ENCODE peak calls at places on chromosomes 7 and 10, in nine cellular contexts. E, S, O, D, Y, T, Q, K and H are unnamed samples. For H3K9me3, the result is how much of the 10 kb centered on the place peaks cover.

GRCh38 chr10:93420091-93420490 is 62.0 kb downstream of the MYOF start:
- DNase-seq in E (no peak), S (no peak), O (no peak), D (peak), Y (no peak), T (no peak), Q (no peak), K (no peak), H (no peak)

GRCh38 chr10:3538291-3538849 is 246.6 kb downstream of the KLF6 start:
- DNase-seq in E (no peak), S (no peak), O (no peak), D (no peak), Y (no peak), T (no peak), Q (no peak), K (peak), H (no peak)

GRCh38 chr10:99981581-99982199 is 28.1 kb downstream of the DNMBP start:
- DNase-seq in E (no peak), S (no peak), O (no peak), D (no peak), Y (no peak), T (no peak), Q (no peak), K (no peak), H (no peak)

GRCh38 chr10:5531558-5532230 is 6.9 kb downstream of the CALML3 start:
- DNase-seq in E (peak), S (no peak), O (no peak), D (no peak), Y (no peak), T (no peak), Q (peak), K (no peak), H (peak)

GRCh38 chr7:149317986-149318672 is 56.1 kb downstream of the ZNF783 start:
- DNase-seq in E (no peak), S (no peak), O (no peak), D (no peak), Y (no peak), T (no peak), Q (no peak), K (peak), H (no peak)

GRCh38 chr7:28169166-28169713 is 11.4 kb downstream of the JAZF1 start:
- DNase-seq in E (no peak), S (no peak), O (no peak), D (peak), Y (peak), T (no peak), Q (no peak), K (no peak), H (no peak)

GRCh38 chr10:13758302-13758701 is 171.5 kb downstream of the PRPF18 start:
- DNase-seq in E (no peak), S (no peak), O (no peak), D (peak), Y (no peak), T (no peak), Q (no peak), K (peak), H (no peak)

GRCh38 chr10:60537697-60538096 is 148.0 kb upstream of the ANK3 start:
- DNase-seq in E (no peak), S (no peak), O (no peak), D (peak), Y (no peak), T (no peak), Q (no peak), K (no peak), H (no peak)

GRCh38 chr7:31488562-31489203 is 25.2 kb upstream of the ITPRID1 start:
- DNase-seq in E (no peak), S (peak), O (peak), D (no peak), Y (no peak), T (peak), Q (peak), K (peak), H (no peak)

DNA sequence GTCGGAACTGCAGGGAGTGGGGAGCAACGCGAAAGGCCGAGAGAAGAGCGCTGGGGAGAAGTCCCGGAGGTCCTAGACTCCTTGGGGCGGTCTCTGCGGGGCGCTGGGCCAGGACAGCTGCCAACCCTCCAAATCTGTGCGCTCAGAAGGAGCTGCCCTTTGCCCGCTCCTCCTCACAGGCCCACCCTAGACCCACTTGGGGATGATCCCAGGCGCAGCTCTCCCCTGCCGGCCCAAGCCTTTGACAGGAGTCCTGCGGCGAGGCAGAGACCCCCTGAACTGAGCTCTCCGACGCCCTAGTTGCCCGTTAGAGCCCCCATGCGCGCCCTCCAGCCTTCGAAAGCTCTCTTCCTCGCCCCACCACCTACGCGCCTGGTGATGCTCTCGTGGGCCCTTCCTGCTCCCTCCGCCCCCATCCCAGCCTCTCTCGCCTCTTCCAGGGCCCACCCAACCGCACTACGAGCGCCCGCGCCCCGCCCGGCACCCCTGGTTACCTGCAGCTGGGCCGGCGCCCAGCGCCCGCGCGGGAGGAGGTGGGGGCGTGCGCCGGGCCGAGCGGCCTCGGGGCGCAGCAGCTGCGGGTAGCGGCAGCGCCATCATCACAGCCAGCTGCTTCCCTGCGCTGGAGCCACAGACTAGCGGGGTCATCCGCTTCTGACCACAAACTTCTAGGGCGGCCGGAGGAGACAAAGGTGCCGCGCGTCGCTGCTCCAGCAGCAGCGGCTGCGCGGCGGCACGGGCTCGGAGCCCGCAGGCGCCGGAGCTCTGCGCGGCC is 353.4 kb downstream of the DNAJB6 start:
- DNase-seq in E (peak), S (no peak), O (no peak), D (no peak), Y (no peak), T (no peak), Q (no peak), K (no peak), H (peak)
- H3K4me3 ChIP-seq in E (peak), S (no peak), O (peak), D (no peak), Y (no peak), T (no peak), Q (peak), K (no peak), H (peak)

GRCh38 chr7:50085344-50085743 is 7.7 kb downstream of the ZPBP start:
- DNase-seq in E (no peak), S (no peak), O (no peak), D (no peak), Y (no peak), T (no peak), Q (no peak), K (no peak), H (no peak)
- H3K9me3 ChIP-seq in E (under half), S (under half), O (under half), D (under half), Y (under half), T (under half), Q (under half), K (under half), H (under half)

GRCh38 chr7:50792342-50793114 is 9.8 kb upstream of the GRB10 start:
- DNase-seq in E (peak), S (peak), O (peak), D (peak), Y (no peak), T (peak), Q (no peak), K (peak), H (peak)

GRCh38 chr7:50793947-50794570 is 11.4 kb upstream of the GRB10 start:
- DNase-seq in E (no peak), S (no peak), O (no peak), D (no peak), Y (no peak), T (no peak), Q (no peak), K (no peak), H (no peak)

GRCh38 chr7:50791921-50792341 is 9.2 kb upstream of the GRB10 start:
- DNase-seq in E (no peak), S (no peak), O (no peak), D (peak), Y (no peak), T (no peak), Q (no peak), K (peak), H (no peak)

GRCh38 chr7:50793115-50793946 is 10.6 kb upstream of the GRB10 start:
- DNase-seq in E (peak), S (peak), O (peak), D (peak), Y (no peak), T (peak), Q (peak), K (peak), H (peak)

GRCh38 chr7:50791363-50791762 is 8.7 kb upstream of the GRB10 start:
- DNase-seq in E (no peak), S (no peak), O (no peak), D (no peak), Y (no peak), T (no peak), Q (no peak), K (no peak), H (no peak)
- H3K4me3 ChIP-seq in E (peak), S (no peak), O (no peak), D (peak), Y (peak), T (peak), Q (peak), K (peak), H (peak)

DNA sequence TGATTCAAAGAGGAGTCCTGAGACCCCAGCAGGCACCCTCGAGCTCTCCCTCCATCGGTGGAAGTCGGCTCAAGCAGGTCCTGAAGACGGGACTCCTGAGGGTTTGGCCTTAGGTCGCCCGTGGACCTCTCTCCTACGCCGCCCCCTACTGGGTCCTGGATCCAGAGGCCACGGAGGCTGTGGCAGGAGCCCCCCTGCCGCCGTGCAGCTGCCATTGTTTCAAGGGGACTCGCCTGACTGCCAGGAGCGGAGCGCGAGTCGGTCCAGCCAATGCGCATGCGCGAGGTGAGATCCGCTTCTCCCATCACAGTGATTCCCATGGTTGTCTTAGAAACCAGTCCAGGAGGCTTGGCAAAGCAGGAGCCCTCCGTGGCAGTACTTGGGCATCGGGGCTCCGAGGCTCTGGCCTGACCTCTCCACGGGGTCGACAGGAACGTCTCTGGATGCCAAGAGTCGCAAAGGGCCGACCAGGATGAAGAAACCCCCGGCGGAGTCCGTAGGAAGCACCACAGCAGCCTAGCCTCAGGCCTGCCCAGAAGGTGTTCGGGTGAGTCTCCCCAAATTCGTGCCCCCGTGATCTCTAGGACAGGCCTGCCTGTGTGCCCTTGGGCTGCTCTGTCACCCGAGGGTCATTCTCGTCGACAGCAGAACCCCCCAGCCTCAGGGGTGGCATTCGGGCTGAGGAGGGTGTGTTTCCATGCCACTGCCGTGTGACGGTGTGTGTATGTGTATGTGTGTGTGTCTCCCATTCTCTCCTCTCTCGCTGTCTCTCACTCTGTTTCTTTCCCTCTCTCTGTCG is 322.3 kb downstream of the ZNF716 start:
- DNase-seq in E (no peak), S (no peak), O (peak), D (no peak), Y (no peak), T (no peak), Q (no peak), K (no peak), H (no peak)
- H3K9me3 ChIP-seq in E (half or more), S (half or more), O (under half), D (under half), Y (half or more), T (under half), Q (under half), K (under half), H (under half)

GRCh38 chr7:21497072-21497471 is 45.8 kb upstream of the DNAH11 start:
- DNase-seq in E (no peak), S (no peak), O (no peak), D (peak), Y (no peak), T (no peak), Q (no peak), K (no peak), H (no peak)

GRCh38 chr7:21504021-21504420 is 38.8 kb upstream of the DNAH11 start:
- DNase-seq in E (no peak), S (no peak), O (no peak), D (no peak), Y (no peak), T (no peak), Q (no peak), K (no peak), H (no peak)

DNA sequence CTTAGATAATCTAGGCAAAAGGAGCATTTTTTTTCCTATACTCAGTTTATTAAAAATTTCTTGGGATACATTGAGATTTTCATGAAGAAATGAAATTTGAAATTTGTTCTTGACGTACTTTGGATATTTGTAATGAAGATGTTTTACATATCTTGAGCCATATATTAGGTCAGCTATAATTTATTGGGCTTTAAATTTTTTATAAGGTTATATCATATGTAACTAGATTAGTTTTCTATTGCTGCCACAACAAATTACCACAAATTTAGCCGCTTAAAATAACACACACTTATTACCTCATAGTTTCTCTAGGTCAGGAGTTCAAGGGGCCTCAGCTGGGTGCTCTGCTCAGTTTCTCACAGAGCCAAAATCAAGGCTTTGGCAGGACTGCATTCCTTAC is 42.7 kb upstream of the DNAH11 start:
- DNase-seq in E (no peak), S (no peak), O (no peak), D (no peak), Y (no peak), T (no peak), Q (no peak), K (no peak), H (no peak)
- H3K4me3 ChIP-seq in E (no peak), S (no peak), O (no peak), D (no peak), Y (no peak), T (no peak), Q (no peak), K (no peak), H (no peak)

GRCh38 chr10:133473270-133473669 is 19.5 kb downstream of the SCART1 start:
- DNase-seq in E (no peak), S (no peak), O (no peak), D (no peak), Y (no peak), T (no peak), Q (no peak), K (no peak), H (no peak)

GRCh38 chr10:133474027-133474426 is 20.3 kb downstream of the SCART1 start:
- DNase-seq in E (no peak), S (no peak), O (no peak), D (no peak), Y (no peak), T (no peak), Q (no peak), K (no peak), H (no peak)

GRCh38 chr10:133476641-133476990 is 22.9 kb downstream of the SCART1 start:
- DNase-seq in E (no peak), S (no peak), O (no peak), D (no peak), Y (no peak), T (no peak), Q (no peak), K (no peak), H (no peak)

GRCh38 chr10:133475821-133476640 is 22.3 kb downstream of the SCART1 start:
- DNase-seq in E (no peak), S (no peak), O (no peak), D (no peak), Y (no peak), T (no peak), Q (no peak), K (no peak), H (no peak)

DNA sequence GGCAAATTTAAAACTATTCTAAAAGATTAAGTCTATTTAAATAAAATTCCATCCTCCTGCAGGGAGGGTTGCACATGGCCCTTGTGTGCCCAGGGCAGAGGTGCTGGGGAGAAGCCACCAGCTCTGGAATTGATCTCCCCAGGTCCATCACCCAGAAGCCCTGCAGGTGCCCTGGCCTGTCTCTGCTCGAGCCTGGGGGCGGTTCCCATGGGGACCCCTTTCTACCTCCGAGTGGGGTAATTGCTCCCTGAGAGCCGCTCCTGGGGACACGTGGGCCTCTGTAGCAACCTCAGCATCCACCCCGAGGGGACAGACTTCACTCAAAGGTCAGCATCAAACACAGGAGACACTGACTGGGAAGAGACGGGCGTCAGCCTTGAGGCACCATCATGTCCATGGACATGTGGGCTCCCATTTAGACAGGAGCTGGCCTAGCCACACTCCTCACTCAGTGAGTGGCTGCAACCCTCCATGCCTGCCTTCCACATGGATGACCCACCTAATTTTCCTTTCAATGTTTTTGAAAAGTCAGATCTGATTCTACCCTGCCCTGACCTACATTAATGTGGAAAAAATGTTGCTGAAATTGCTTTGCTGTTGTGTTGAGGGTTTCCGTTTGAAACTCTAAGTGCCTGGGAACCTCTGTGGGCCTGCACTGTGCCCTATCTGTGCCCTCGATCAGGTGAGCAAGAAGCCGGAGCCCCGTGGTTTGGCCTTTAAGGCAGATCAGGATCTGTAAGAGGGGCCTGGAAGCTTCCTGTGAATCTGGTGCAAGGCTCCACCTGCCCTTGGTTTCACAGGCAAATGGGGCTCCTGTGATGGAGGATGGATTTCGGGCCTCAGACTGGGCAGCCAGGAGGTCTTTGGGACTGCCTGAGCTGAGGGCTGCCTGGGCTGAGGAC is 21.3 kb downstream of the SCART1 start:
- DNase-seq in E (no peak), S (no peak), O (no peak), D (no peak), Y (no peak), T (no peak), Q (no peak), K (no peak), H (no peak)
- H3K9me3 ChIP-seq in E (under half), S (under half), O (under half), D (under half), Y (under half), T (under half), Q (under half), K (under half), H (under half)

GRCh38 chr10:89001024-89001423 is 10.4 kb downstream of the FAS start:
- DNase-seq in E (no peak), S (no peak), O (no peak), D (no peak), Y (no peak), T (no peak), Q (no peak), K (no peak), H (no peak)

GRCh38 chr10:88996927-88997326 is 6.3 kb downstream of the FAS start:
- DNase-seq in E (no peak), S (no peak), O (no peak), D (no peak), Y (no peak), T (no peak), Q (no peak), K (no peak), H (no peak)

GRCh38 chr10:89001428-89002072 is 11.0 kb downstream of the FAS start:
- DNase-seq in E (no peak), S (no peak), O (no peak), D (peak), Y (no peak), T (no peak), Q (no peak), K (no peak), H (no peak)

GRCh38 chr10:89002234-89002978 is 11.8 kb downstream of the FAS start:
- DNase-seq in E (no peak), S (no peak), O (no peak), D (no peak), Y (no peak), T (no peak), Q (no peak), K (no peak), H (no peak)

GRCh38 chr10:88999629-89000028 is 9.0 kb downstream of the FAS start:
- DNase-seq in E (no peak), S (no peak), O (no peak), D (peak), Y (no peak), T (no peak), Q (no peak), K (peak), H (no peak)
- H3K4me3 ChIP-seq in E (peak), S (no peak), O (peak), D (no peak), Y (no peak), T (no peak), Q (no peak), K (no peak), H (peak)

GRCh38 chr10:52353960-52354394 is 39.9 kb downstream of the DKK1 start:
- DNase-seq in E (no peak), S (no peak), O (no peak), D (peak), Y (peak), T (no peak), Q (no peak), K (no peak), H (no peak)

GRCh38 chr10:52359466-52359865 is 45.4 kb downstream of the DKK1 start:
- DNase-seq in E (no peak), S (no peak), O (no peak), D (peak), Y (no peak), T (no peak), Q (no peak), K (no peak), H (no peak)

GRCh38 chr10:52353210-52353609 is 39.1 kb downstream of the DKK1 start:
- DNase-seq in E (no peak), S (no peak), O (no peak), D (no peak), Y (no peak), T (no peak), Q (no peak), K (no peak), H (no peak)

GRCh38 chr10:52357986-52358385 is 43.9 kb downstream of the DKK1 start:
- DNase-seq in E (no peak), S (no peak), O (no peak), D (peak), Y (no peak), T (no peak), Q (no peak), K (no peak), H (no peak)
- H3K9me3 ChIP-seq in E (under half), S (under half), O (under half), D (under half), Y (under half), T (under half), Q (under half), K (under half), H (under half)

GRCh38 chr10:128125944-128126764 is at the start of gene MKI67:
- DNase-seq in E (peak), S (peak), O (peak), D (peak), Y (peak), T (peak), Q (peak), K (peak), H (peak)
- H3K4me3 ChIP-seq in E (peak), S (peak), O (peak), D (peak), Y (peak), T (peak), Q (peak), K (peak), H (peak)